ENCODE peak calls at places on chromosomes 3 and 15, in six cellular contexts. C, I, W, D, M and S are unnamed samples. For H3K27me3, the result is how much of the 10 kb centered on the place peaks cover.

GRCh38 chr15:66827698-66828055 is 125.6 kb downstream of the SMAD6 start:
- DNase-seq in D (no peak), I (peak), C (no peak), W (no peak), M (no peak), S (no peak)

GRCh38 chr3:174219738-174220137 is 639.4 kb upstream of the NAALADL2 start:
- DNase-seq in C (no peak), W (no peak), D (no peak), I (no peak), M (no peak), S (no peak)

GRCh38 chr15:49046113-49046883 is at the start of gene SECISBP2L:
- DNase-seq in W (peak), M (peak), I (peak), D (peak), C (peak), S (peak)

GRCh38 chr15:70512772-70513362 is 250.5 kb downstream of the UACA start:
- DNase-seq in M (peak), I (no peak), W (peak), D (no peak), C (peak), S (peak)

GRCh38 chr3:170465935-170466334 is 47.3 kb downstream of the CLDN11 start:
- DNase-seq in D (no peak), M (no peak), C (no peak), W (no peak), I (no peak), S (no peak)

GRCh38 chr3:32934150-32934742 is 17.2 kb upstream of the CCR4 start:
- DNase-seq in I (no peak), D (no peak), M (peak), W (peak), C (no peak), S (no peak)

GRCh38 chr15:62390793-62391543 is 225.9 kb upstream of the C2CD4B start:
- DNase-seq in I (no peak), C (no peak), M (peak), D (no peak), W (peak), S (no peak)

GRCh38 chr3:60935709-60936108 is 315.5 kb downstream of the FHIT start:
- DNase-seq in C (no peak), I (no peak), D (no peak), M (no peak), W (no peak), S (no peak)

GRCh38 chr3:53192608-53193007 is 31.6 kb downstream of the PRKCD start:
- DNase-seq in W (no peak), M (no peak), D (no peak), I (no peak), C (no peak), S (no peak)

GRCh38 chr3:63473641-63474166 is 178.8 kb upstream of the SNTN start:
- DNase-seq in W (peak), M (no peak), I (no peak), D (no peak), C (no peak), S (no peak)
- H3K27ac ChIP-seq in W (no peak), M (no peak), I (no peak), D (no peak), C (no peak), S (no peak)

GRCh38 chr3:111481551-111481950 is 60.4 kb upstream of the CD96 start:
- DNase-seq in C (no peak), M (no peak), D (no peak), W (no peak), I (no peak), S (no peak)
- H3K27me3 ChIP-seq in C (under half), M (under half), D (under half), W (under half), I (under half), S (under half)

DNA sequence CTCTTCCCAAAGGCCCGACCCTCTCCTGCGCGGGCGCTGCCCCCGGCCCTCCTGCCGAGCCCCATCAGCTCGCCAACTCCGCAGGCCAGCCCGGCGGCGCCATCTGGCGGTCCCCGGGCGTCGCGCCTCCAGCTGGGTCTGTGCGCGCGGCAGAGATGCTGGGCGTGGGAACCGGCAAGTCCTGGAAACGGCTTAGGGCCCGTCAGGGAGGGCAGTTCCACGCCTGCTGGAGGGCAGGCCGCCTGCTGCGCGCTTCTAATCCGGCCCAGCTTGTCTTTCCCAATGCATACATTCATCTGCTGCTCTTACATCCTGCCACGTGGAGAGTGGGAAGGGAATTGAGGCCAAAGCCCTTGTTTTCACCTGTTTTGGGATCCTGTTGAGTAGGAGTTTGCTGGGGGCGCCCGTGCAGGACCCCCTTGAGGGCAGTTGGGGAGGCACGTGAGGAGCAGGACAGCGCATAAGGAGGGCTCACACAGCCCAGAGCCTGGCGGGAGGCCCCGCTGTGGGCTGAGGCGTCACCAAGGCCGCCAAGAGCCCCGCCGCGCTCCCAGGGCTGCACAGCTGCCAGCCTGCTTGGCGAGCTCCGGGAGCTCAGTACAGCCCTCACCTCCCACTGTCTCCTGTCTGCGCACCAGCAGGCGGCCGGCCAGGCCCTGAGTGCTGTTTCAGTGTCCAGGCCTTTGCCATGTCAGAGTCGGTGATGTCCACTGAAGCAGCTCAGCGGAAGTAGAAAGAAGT is 165.6 kb downstream of the NSMCE3 start:
- DNase-seq in M (peak), D (peak), W (peak), I (no peak), C (peak), S (peak)
- TF ChIP-seq CTCF in M (peak), D (peak), W (peak), I (peak), C (peak), S (peak)

GRCh38 chr3:193132247-193132646 is 108.8 kb upstream of the PLAAT1 start:
- DNase-seq in C (no peak), W (no peak), M (no peak), I (no peak), D (no peak), S (no peak)

GRCh38 chr3:193130576-193130975 is 110.4 kb upstream of the PLAAT1 start:
- DNase-seq in W (no peak), M (no peak), D (no peak), C (no peak), I (no peak), S (no peak)

GRCh38 chr3:193129607-193130006 is 111.4 kb upstream of the PLAAT1 start:
- DNase-seq in I (no peak), C (no peak), D (no peak), W (peak), M (no peak), S (no peak)

GRCh38 chr3:193132923-193133463 is 108.0 kb upstream of the PLAAT1 start:
- DNase-seq in I (no peak), W (no peak), C (no peak), D (no peak), M (no peak), S (no peak)

DNA sequence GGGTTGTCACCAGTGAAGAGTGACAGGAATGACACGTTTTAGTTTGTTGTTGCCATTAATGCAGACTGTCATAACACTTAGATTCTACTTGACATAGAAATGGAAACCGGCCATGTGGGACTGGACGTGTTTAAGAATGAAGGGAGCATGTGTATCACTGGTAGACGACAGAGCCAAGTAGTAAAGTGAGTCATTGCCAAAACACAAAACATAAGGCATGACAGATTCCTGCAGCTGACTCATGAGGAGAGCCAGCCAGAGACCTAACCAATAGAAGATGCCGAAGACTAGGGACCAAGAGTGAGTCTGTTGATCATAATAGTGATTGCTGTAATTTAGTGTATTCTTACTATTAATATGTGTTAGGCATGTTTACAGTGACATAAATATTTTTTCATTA is 106.1 kb upstream of the PLAAT1 start:
- DNase-seq in M (no peak), I (no peak), W (no peak), C (no peak), D (no peak), S (no peak)
- H3K27ac ChIP-seq in M (no peak), I (no peak), W (no peak), C (no peak), D (no peak), S (no peak)

GRCh38 chr3:62372621-62373041 is 719 bp downstream of the FEZF2 start:
- DNase-seq in C (no peak), D (no peak), M (no peak), I (no peak), W (no peak), S (no peak)
- H3K27me3 ChIP-seq in C (under half), D (under half), M (under half), I (half or more), W (half or more), S (half or more)

GRCh38 chr3:169298247-169298992 is 365.1 kb downstream of the MECOM start:
- DNase-seq in W (no peak), D (no peak), M (no peak), I (no peak), C (no peak), S (no peak)

GRCh38 chr3:169299129-169299528 is 364.4 kb downstream of the MECOM start:
- DNase-seq in D (no peak), W (no peak), I (no peak), M (no peak), C (no peak), S (no peak)

GRCh38 chr3:169297214-169297613 is 366.3 kb downstream of the MECOM start:
- DNase-seq in M (no peak), W (no peak), C (no peak), D (no peak), I (no peak), S (no peak)

GRCh38 chr3:169295912-169296311 is 367.6 kb downstream of the MECOM start:
- DNase-seq in M (no peak), C (no peak), W (no peak), D (no peak), I (no peak), S (no peak)

DNA sequence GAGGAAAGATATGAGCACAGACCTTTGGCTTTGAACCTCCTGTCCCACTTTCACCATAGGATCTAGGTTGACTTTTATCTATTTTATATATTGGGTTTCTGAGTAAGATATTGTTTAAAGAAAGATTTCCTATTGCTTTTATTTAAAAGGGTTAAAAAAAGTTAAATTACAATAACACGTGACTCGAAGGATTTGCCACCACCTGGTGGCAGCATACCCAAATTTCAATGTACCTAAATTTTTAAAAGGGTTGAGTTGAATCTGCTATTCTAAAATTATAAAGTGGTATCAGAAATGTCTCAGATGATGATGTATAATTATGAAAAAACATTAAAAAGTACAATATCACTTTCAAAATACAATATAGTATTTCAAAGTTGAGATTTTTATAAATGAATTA is 368.4 kb downstream of the MECOM start:
- DNase-seq in I (no peak), D (no peak), M (no peak), W (no peak), C (no peak), S (no peak)
- TF ChIP-seq CTCF in I (no peak), D (no peak), M (peak), W (peak), C (no peak), S (no peak)

DNA sequence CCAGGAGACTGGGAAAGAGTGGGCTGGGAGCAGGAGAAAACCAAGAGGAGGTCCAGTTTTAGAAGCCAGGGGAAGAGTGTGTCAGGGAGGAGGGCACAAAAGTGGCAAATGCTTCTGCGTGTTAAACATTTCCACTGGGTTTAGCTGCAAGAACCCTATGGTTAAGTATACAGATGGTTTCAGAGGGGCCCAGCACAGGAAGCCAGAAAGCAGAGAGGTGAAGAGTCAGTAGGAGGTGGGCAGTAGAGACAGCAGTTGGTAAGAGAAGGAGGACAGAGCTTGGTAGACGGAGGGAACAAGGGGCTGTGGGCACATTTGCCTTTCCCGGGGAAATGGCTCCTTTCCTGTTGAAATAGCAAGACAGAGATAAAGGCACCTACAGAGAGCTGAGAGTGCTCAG is 133.8 kb downstream of the EPHB1 start:
- DNase-seq in M (no peak), I (no peak), C (no peak), W (no peak), D (no peak), S (no peak)
- H3K27ac ChIP-seq in M (no peak), I (no peak), C (no peak), W (no peak), D (no peak), S (no peak)